ENCODE peak calls at places on chromosomes 3 and 15, in four cellular contexts. E, R, U and K are unnamed samples.

GRCh38 chr3:29618395-29619291 is 337.8 kb downstream of the RBMS3 start:
- DNase-seq in E (no peak), R (no peak), U (no peak), K (no peak)

GRCh38 chr3:71045212-71045916 is 538.2 kb downstream of the FOXP1 start:
- DNase-seq in E (no peak), R (no peak), U (no peak), K (no peak)

GRCh38 chr3:157669403-157669802 is 166.2 kb upstream of the VEPH1 start:
- DNase-seq in E (no peak), R (no peak), U (no peak), K (no peak)

GRCh38 chr15:52496175-52496574 is 32.5 kb downstream of the MYO5A start:
- DNase-seq in E (no peak), R (no peak), U (no peak), K (no peak)

GRCh38 chr15:74376825-74377581 is 9.6 kb upstream of the CYP11A1 start:
- DNase-seq in E (no peak), R (no peak), U (no peak), K (no peak)

GRCh38 chr15:62869116-62869515 is 173.4 kb upstream of the TPM1 start:
- DNase-seq in E (no peak), R (no peak), U (no peak), K (no peak)

GRCh38 chr3:113210608-113211369 is 568 bp upstream of the BOC start:
- DNase-seq in E (no peak), R (no peak), U (no peak), K (no peak)

GRCh38 chr15:66964791-66965190 is 100.6 kb upstream of the SMAD3 start:
- DNase-seq in E (no peak), R (no peak), U (no peak), K (no peak)

GRCh38 chr3:133042778-133043177 is 4.6 kb downstream of the TMEM108 start:
- DNase-seq in E (no peak), R (no peak), U (no peak), K (no peak)

GRCh38 chr15:38714309-38715072 is 149.9 kb upstream of the RASGRP1 start:
- DNase-seq in E (no peak), R (no peak), U (no peak), K (no peak)

GRCh38 chr3:71690222-71690821 is 34.9 kb downstream of the EIF4E3 start:
- DNase-seq in E (no peak), R (no peak), U (no peak), K (no peak)

GRCh38 chr3:29932662-29933316 is 651.9 kb downstream of the RBMS3 start:
- DNase-seq in E (no peak), R (no peak), U (no peak), K (no peak)

GRCh38 chr3:17258823-17259436 is 374.2 kb downstream of the PLCL2 start:
- DNase-seq in E (peak; percentile 41), R (peak; percentile 45), U (peak; percentile 14), K (no peak)
- TF ChIP-seq CHD4 in E (no peak), R (no peak), U (no peak), K (no peak)

GRCh38 chr15:100902436-100903190 is 16.5 kb upstream of the LRRK1 start:
- DNase-seq in E (no peak), R (no peak), U (peak; percentile 7), K (no peak)
- TF ChIP-seq CHD4 in E (no peak), R (no peak), U (no peak), K (no peak)

DNA sequence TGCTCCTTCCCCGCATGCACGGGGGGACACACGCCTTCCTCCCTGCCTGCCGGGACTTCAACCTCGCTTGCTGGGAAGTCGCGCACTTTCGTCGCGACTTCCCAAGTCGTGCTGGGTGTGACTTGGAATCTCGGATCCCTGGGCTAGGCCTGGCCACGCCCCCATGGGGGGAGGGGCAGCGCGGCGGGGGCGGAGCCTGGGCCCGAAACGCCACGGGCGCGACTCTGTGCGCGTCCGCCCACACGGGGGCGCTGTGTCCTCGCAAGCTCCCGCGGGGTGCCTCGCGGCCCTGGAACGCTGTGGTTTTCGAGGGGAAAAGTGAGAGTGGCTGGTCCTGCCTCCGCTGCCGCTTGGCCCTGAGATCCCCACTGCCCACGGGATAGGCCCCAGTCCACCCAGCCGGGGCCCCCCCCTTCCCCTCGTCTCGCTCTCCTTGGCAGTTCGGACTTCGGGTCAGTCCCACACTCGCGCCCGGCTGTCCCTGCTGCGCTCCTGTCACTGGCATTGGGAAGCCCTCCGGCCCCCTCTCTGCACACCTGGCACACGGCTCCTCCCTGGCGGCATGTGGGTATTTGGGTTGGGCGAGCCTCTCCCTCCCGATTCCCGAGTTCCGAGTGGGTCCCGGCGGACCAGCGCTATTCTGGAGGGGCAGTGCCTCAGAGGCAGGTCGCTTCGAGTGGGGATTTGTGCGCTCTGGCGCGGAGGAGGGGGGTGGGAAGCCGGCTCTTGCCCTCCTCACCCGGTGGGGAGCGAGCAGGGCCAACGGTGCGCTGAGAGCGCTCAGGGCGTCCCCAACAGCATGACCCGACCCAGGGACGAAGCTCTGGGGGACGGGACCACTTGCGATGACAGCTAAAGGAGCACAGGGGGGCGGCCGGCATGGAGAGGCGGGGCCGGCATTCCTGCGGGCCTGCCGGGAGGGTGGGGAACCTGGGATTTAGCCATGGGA is 23.6 kb downstream of the SEC61A1 start:
- DNase-seq in E (peak; percentile 82), R (peak; percentile 77), U (no peak), K (no peak)
- TF ChIP-seq CHD4 in E (no peak), R (no peak), U (no peak), K (no peak)

DNA sequence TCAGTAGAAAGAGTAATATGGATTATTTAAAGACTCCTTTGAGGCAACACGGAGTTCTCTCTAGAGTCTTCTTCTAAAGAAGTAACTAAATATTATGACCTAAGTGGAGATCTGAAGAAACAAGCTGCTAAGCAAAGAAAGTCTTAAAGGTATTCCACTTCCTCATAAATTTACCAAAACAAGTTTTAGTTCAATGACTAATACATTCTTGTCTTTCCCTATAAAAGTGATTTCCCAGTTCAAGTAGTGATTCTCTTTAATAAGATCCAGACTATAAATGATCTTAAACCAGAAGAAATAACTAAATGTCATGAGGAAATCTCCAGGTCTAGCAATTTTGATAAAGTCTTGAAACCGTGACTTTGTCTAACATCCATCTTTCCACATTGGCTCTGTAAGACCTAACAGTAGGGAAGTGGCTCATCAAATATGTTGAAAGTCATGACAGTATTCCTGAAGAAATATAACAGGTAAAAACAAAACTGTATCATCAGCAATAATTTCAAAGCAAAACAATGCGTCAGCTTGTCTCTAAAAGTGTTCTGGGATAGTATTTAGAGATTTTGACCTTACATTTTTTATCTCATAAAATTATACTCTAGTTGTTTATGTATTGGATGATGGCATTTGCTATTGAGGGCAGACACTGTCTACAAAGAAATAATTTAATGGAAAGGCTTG is 51.8 kb upstream of the NEDD4 start:
- DNase-seq in E (no peak), R (no peak), U (no peak), K (no peak)
- TF ChIP-seq CHD4 in E (no peak), R (no peak), U (no peak), K (no peak)

DNA sequence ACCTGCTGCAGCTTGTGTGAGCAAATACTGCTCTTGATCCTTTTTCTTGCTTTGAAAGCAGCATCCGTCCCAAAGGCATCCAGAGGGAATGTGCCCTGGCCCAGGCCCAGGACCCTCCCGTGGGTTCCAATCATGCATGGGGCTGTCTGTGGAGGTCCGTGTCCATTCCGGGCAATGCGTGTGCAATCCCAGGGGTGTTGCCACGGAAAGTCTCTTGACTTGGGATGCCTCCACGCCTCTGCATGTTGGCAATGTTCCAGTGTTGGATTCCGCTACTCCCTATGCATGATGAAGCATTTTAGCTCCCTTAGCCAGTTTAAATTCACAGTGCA is 105.7 kb downstream of the SNRPN start:
- DNase-seq in E (no peak), R (no peak), U (no peak), K (no peak)
- TF ChIP-seq CHD4 in E (no peak), R (no peak), U (no peak), K (no peak)